ENCODE peak calls at places on chromosome 14, in seven cellular contexts. O is SK-N-SH, H is Karpas-422, Q is fibroblast of lung, R is DND-41, Z is GM23248, P is K562. J is an unnamed sample. For H3K79me2, the result is how much of the 10 kb centered on the place peaks cover.

GRCh38 chr14:86915416-86915815 is 1077.6 kb downstream of the GALC start:
- DNase-seq in R (no peak), Q (peak), H (no peak), Z (no peak), O (no peak), P (no peak), J (no peak)

GRCh38 chr14:104965561-104966231 is 12.5 kb downstream of the AHNAK2 start:
- DNase-seq in H (no peak), R (no peak), O (no peak), Q (no peak), P (no peak), Z (no peak), J (no peak)

GRCh38 chr14:39488600-39488999 is 56.4 kb upstream of the FBXO33 start:
- DNase-seq in R (no peak), Z (peak), P (no peak), H (no peak), Q (peak), O (no peak), J (no peak)

GRCh38 chr14:95314609-95315008 is 5.1 kb downstream of the CLMN start:
- DNase-seq in H (peak), Z (peak), Q (peak), R (no peak), O (peak), P (no peak), J (no peak)

GRCh38 chr14:24852312-24853060 is 197.5 kb downstream of the STXBP6 start:
- DNase-seq in Q (no peak), H (no peak), R (no peak), P (no peak), Z (no peak), O (no peak), J (no peak)

GRCh38 chr14:84303140-84303539 is 1226.8 kb upstream of the FLRT2 start:
- DNase-seq in Q (no peak), O (no peak), P (no peak), R (no peak), H (no peak), Z (no peak), J (no peak)

GRCh38 chr14:80538633-80539375 is 327.5 kb upstream of the DIO2 start:
- DNase-seq in Q (no peak), Z (no peak), O (no peak), P (no peak), R (no peak), H (no peak), J (no peak)

GRCh38 chr14:69129264-69129880 is 23.5 kb downstream of the DCAF5 start:
- DNase-seq in R (peak), P (peak), Q (peak), Z (peak), H (peak), O (peak), J (no peak)

GRCh38 chr14:74240794-74241610 is 1.8 kb downstream of the VSX2 start:
- DNase-seq in P (no peak), Z (peak), H (no peak), R (no peak), O (peak), Q (no peak), J (no peak)

GRCh38 chr14:38851109-38851508 is 251.9 kb downstream of the SEC23A start:
- DNase-seq in Q (no peak), O (no peak), P (no peak), Z (no peak), R (no peak), H (no peak), J (no peak)

GRCh38 chr14:67883717-67884116 is 64.1 kb downstream of the RAD51B start:
- DNase-seq in Q (peak), H (no peak), O (no peak), R (no peak), P (no peak), Z (peak), J (no peak)

GRCh38 chr14:23362200-23362599 is 2.8 kb downstream of the EFS start:
- DNase-seq in Q (peak), R (no peak), Z (peak), P (no peak), O (no peak), H (no peak), J (no peak)

GRCh38 chr14:66206554-66206953 is 279.6 kb upstream of the CCDC196 start:
- DNase-seq in O (no peak), Z (no peak), Q (no peak), R (peak), H (no peak), P (no peak), J (no peak)

GRCh38 chr14:105602799-105603763 is 76.7 kb downstream of the TMEM121 start:
- DNase-seq in O (no peak), Z (no peak), Q (no peak), R (no peak), P (no peak), H (peak), J (no peak)

GRCh38 chr14:104036250-104036649 is 49.2 kb upstream of the ASPG start:
- DNase-seq in O (no peak), H (no peak), Z (no peak), P (no peak), Q (no peak), R (no peak), J (no peak)

GRCh38 chr14:26276757-26277156 is 321.1 kb downstream of the NOVA1 start:
- DNase-seq in H (peak), Q (no peak), O (no peak), R (no peak), P (no peak), Z (no peak), J (no peak)

GRCh38 chr14:71686677-71687076 is 245.6 kb upstream of the RGS6 start:
- DNase-seq in O (no peak), P (no peak), R (no peak), H (no peak), Z (peak), Q (peak), J (no peak)

GRCh38 chr14:20489093-20489994 is 16.0 kb upstream of the RNASE10 start:
- DNase-seq in H (no peak), R (no peak), Z (peak), Q (no peak), P (no peak), O (no peak), J (no peak)

GRCh38 chr14:32078030-32078793 is 1.1 kb downstream of the ARHGAP5 start:
- DNase-seq in O (peak), Q (peak), R (peak), P (peak), Z (peak), H (peak), J (no peak)

GRCh38 chr14:95943699-95944098 is 67.1 kb downstream of the TUNAR start:
- DNase-seq in O (peak), Q (no peak), R (no peak), H (no peak), P (no peak), Z (no peak), J (no peak)

GRCh38 chr14:72643317-72643801 is 250.5 kb downstream of the DPF3 start:
- DNase-seq in H (no peak), O (no peak), R (no peak), Z (peak), P (no peak), Q (peak), J (peak)

GRCh38 chr14:104665663-104666522 is 23.5 kb upstream of the INF2 start:
- DNase-seq in Q (no peak), P (no peak), R (peak), Z (no peak), H (peak), O (no peak), J (no peak)

GRCh38 chr14:101867854-101868253 is 96.5 kb upstream of the DYNC1H1 start:
- DNase-seq in P (no peak), Z (no peak), Q (no peak), O (no peak), R (no peak), H (no peak), J (no peak)
- H3K79me2 ChIP-seq in P (half or more), Z (half or more), Q (under half), O (half or more), R (half or more), H (half or more), J (under half)

GRCh38 chr14:77372304-77372841 is 4.5 kb downstream of the TMED8 start:
- DNase-seq in O (no peak), Q (peak), R (no peak), P (no peak), Z (peak), H (peak), J (no peak)

GRCh38 chr14:77364146-77364545 is 12.7 kb downstream of the TMED8 start:
- DNase-seq in P (no peak), Z (no peak), Q (no peak), R (no peak), H (peak), O (no peak), J (no peak)

DNA sequence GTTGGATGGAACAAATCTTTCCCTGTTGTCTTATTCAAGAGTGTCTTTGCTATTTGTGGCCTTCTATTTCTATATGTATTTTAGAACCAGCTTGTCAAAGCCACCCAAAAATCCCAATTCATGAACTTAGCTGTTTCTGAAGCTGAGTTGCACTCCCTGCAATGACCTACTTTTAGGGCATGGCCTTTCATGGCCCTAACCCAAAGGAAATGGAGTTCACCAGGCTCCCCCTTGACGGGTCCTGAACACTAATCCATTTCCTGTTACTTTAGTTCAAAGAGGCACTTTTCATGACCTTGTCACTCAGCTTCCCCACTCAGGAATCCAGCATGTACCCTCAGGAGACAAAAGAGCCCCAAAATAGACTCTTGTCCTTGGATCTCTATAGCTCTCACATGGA is 7.6 kb downstream of the TMED8 start:
- DNase-seq in R (peak), Z (no peak), Q (no peak), H (no peak), P (no peak), O (no peak), J (no peak)
- H3K4me2 ChIP-seq in R (no peak), Z (no peak), Q (no peak), H (peak), P (no peak), O (no peak), J (no peak)

DNA sequence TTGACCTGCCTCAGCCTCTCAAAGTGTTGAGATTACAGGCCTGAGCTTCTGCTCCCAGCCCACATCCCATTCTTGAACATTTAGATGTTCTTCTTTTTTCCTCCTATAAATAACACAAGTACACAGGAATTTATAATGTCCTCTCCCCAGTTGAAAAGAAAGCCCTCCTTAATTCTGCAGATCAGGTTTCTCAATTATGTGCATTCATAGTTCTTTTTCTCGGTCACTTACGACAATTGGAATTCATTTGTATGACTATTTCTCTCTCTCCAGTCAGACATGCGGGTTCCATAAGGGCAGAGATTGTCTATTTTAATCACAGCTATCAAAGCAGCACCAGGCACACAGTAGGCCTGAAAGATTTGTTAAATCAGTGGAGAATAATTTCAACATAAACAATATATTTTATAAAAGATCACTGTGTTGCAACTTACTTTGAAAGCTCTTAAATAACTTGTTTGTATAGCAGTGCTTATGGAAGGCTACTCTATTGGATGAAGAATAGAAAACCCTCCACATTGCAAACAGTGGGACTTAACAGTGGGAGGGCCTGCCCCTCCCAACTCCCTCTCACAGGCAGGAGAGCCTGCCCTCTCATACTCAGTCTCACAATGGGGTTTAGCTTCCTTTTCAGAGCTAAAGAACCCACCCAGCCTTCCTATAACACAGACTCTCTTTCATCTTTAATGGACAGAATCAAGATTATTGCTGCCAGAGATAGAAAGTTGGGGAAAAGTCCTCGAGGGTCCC is 84.1 kb upstream of the TRAF3 start:
- DNase-seq in O (no peak), Z (no peak), H (no peak), Q (no peak), R (no peak), P (no peak), J (no peak)
- H3K79me2 ChIP-seq in O (half or more), Z (half or more), H (half or more), Q (under half), R (under half), P (half or more), J (half or more)

GRCh38 chr14:90388437-90388836 is 8.4 kb upstream of the CALM1 start:
- DNase-seq in H (no peak), O (no peak), Q (peak), P (no peak), R (no peak), Z (peak), J (no peak)
- H3K4me2 ChIP-seq in H (no peak), O (no peak), Q (no peak), P (no peak), R (no peak), Z (no peak), J (no peak)

DNA sequence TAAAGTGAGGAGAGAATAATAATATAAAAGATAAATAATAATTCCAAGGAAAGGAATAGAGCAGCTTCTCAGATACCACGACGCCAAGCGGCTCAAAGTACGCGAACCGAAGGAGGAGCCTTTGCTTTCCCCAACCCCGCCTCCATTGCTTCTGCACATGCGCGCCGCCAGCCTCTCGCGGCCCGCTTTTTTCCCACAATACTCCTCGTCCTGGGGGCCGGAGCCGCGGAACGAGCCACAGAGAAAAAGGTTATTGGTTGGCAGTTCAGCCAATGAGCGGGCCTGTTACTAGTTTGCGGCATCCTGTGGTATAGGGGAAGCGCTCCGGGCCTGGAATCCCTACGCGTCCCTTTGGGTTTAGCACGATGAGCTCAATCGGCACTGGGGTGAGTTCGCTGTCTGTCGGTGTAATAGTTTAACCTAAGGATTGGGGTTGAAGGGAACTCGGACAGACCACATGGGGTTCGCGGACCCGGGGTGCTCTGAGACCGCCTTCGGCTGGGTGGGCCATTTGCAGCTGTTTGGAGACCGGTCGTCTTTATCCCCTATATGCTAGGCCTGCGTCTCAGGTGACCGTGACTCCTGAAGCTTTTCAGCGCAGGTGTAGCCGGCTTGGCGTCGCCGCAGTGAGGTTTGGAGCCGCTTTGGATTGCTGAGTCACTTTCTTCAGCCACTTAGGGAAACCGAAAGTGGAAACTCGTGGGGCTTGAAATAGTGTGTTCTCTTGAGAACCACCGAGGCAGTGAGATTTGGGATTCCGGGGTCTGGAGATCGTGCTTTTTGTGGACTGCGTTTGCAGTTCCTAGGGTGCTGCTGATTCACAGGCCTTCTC is at the start of gene PSMA3:
- DNase-seq in O (peak), Q (peak), P (peak), R (peak), Z (peak), H (peak), J (peak)
- H3K79me2 ChIP-seq in O (under half), Q (half or more), P (half or more), R (half or more), Z (under half), H (half or more), J (half or more)

GRCh38 chr14:36940476-36940875 is 231.9 kb downstream of the SLC25A21 start:
- DNase-seq in Q (peak), Z (peak), P (no peak), H (no peak), O (no peak), R (no peak), J (no peak)

GRCh38 chr14:36944307-36945010 is 227.9 kb downstream of the SLC25A21 start:
- DNase-seq in O (no peak), Q (peak), H (no peak), R (no peak), Z (peak), P (no peak), J (no peak)

GRCh38 chr14:36939265-36939664 is 233.1 kb downstream of the SLC25A21 start:
- DNase-seq in O (no peak), Q (no peak), Z (no peak), R (no peak), P (no peak), H (no peak), J (no peak)

GRCh38 chr14:36942522-36943245 is 229.7 kb downstream of the SLC25A21 start:
- DNase-seq in Q (peak), Z (peak), O (no peak), P (no peak), R (no peak), H (peak), J (no peak)

DNA sequence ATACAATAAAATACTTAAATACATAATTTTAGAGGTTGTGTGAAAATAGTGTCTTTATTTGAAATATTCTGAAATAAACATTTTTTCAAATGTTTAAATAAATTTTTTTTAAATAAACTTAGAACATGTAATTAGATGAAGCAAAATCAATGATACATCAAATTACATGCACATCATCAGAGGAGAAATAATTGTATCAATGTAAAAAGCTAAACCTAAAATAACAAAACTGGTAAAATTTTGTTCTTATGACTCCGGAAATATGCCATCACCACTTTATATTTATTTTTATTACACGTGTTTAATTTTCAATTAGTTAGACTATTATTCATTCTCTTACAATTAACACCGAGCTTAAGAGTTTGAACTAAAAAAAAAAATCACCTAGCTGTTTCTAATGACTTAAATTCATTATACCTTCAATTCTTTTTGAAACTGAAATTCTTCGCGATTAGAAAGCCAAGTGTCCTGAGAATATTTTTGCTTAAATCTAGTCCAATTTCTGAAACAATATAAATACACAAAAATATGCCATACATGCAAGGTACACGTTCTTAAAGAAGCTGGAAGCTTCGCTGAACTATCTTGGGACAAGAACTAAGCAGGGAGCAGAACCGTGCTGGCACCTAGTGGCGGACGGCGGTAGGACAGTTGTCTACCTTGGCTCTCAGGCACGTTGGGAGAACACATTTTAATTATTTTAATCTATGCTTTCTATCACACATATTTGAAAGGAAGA is 230.5 kb downstream of the SLC25A21 start:
- DNase-seq in O (peak), Z (peak), Q (peak), R (peak), H (peak), P (peak), J (peak)
- H3K4me2 ChIP-seq in O (no peak), Z (peak), Q (no peak), R (peak), H (peak), P (no peak), J (peak)

GRCh38 chr14:56211124-56211523 is 92.9 kb downstream of the PELI2 start:
- DNase-seq in Z (no peak), P (no peak), R (no peak), H (peak), Q (no peak), O (no peak), J (no peak)

GRCh38 chr14:56206576-56206975 is 88.4 kb downstream of the PELI2 start:
- DNase-seq in O (no peak), P (no peak), Q (no peak), Z (no peak), H (no peak), R (no peak), J (no peak)

GRCh38 chr14:56210570-56210969 is 92.4 kb downstream of the PELI2 start:
- DNase-seq in O (no peak), Z (no peak), H (peak), R (no peak), Q (peak), P (no peak), J (no peak)

GRCh38 chr14:56207626-56208297 is 89.6 kb downstream of the PELI2 start:
- DNase-seq in Z (peak), Q (peak), H (peak), P (no peak), R (no peak), O (no peak), J (no peak)

GRCh38 chr14:56208520-56208919 is 90.3 kb downstream of the PELI2 start:
- DNase-seq in Q (no peak), R (no peak), Z (no peak), H (peak), O (no peak), P (no peak), J (no peak)
- H3K79me2 ChIP-seq in Q (under half), R (half or more), Z (under half), H (under half), O (under half), P (under half), J (under half)

J was measured in keratinocyte.